ENCODE peak calls at places on chromosomes 12 and 14, in four cellular contexts. H is NCI-H460, J is RPMI7951, O is GM23338. L is an unnamed sample.

GRCh38 chr14:74238974-74239847 is at the start of gene VSX2:
- DNase-seq in O (peak; percentile 84), H (no peak), J (no peak), L (no peak)

GRCh38 chr12:54958048-54958658 is 26.4 kb downstream of the TESPA1 start:
- DNase-seq in O (peak; percentile 75), H (peak; percentile 69), J (peak; percentile 50), L (peak; percentile 51)

GRCh38 chr14:103551338-103551762 is 11.1 kb downstream of the BAG5 start:
- DNase-seq in J (no peak), O (no peak), H (no peak), L (no peak)

GRCh38 chr14:87397499-87397898 is 595.5 kb downstream of the GALC start:
- DNase-seq in H (no peak), O (no peak), J (no peak), L (no peak)

GRCh38 chr12:105538880-105539279 is 208.4 kb downstream of the C12orf75 start:
- DNase-seq in J (no peak), O (no peak), H (no peak), L (no peak)

GRCh38 chr14:92680781-92681650 is 67.4 kb downstream of the LGMN start:
- DNase-seq in J (peak; percentile 68), O (peak; percentile 84), H (peak; percentile 62), L (peak; percentile 66)

GRCh38 chr12:27277846-27278260 is 33.8 kb downstream of the STK38L start:
- DNase-seq in J (peak; percentile 90), O (peak; percentile 59), H (no peak), L (no peak)

GRCh38 chr14:68583527-68584275 is 209.2 kb downstream of the ZFP36L1 start:
- DNase-seq in H (no peak), O (no peak), J (no peak), L (no peak)

GRCh38 chr14:53473480-53473879 is 320.4 kb upstream of the DDHD1 start:
- DNase-seq in J (no peak), H (no peak), O (no peak), L (no peak)

GRCh38 chr12:6315184-6315583 is 4.7 kb downstream of the PLEKHG6 start:
- DNase-seq in H (no peak), J (no peak), O (no peak), L (no peak)

GRCh38 chr14:28057286-28058011 is 709.1 kb upstream of the FOXG1 start:
- DNase-seq in O (no peak), H (peak; percentile 12), J (peak; percentile 1), L (no peak)

GRCh38 chr12:120225200-120225558 is 24.3 kb upstream of the RPLP0 start:
- DNase-seq in O (no peak), H (no peak), J (no peak), L (no peak)

GRCh38 chr12:52539024-52539820 is 13.7 kb downstream of the KRT71 start:
- DNase-seq in J (peak; percentile 80), H (no peak), O (no peak), L (no peak)

GRCh38 chr14:94412671-94413638 is 24.6 kb upstream of the SERPINA1 start:
- DNase-seq in J (no peak), O (peak; percentile 52), H (no peak), L (no peak)

GRCh38 chr12:24617471-24617870 is 331.4 kb downstream of the BCAT1 start:
- DNase-seq in O (no peak), H (no peak), J (peak; percentile 59), L (no peak)

GRCh38 chr12:52629251-52630103 is 11.1 kb upstream of the KRT73 start:
- DNase-seq in J (no peak), O (no peak), H (no peak), L (no peak)

GRCh38 chr14:103858063-103858820 is 10.9 kb upstream of the PPP1R13B start:
- DNase-seq in O (peak; percentile 23), H (no peak), J (no peak), L (no peak)

GRCh38 chr12:112112423-112113132 is 4.0 kb upstream of the NAA25 start:
- DNase-seq in J (no peak), O (peak; percentile 77), H (no peak), L (no peak)

GRCh38 chr12:120939523-120939922 is 35.4 kb upstream of the SPPL3 start:
- DNase-seq in J (no peak), H (no peak), O (no peak), L (no peak)

GRCh38 chr12:54988402-54989054 is 4.0 kb upstream of the TESPA1 start:
- DNase-seq in O (no peak), J (peak; percentile 43), H (no peak), L (no peak)

GRCh38 chr12:111656016-111656415 is 29.7 kb downstream of the BRAP start:
- DNase-seq in O (no peak), J (no peak), H (no peak), L (no peak)

GRCh38 chr12:62802321-62802720 is 132.6 kb downstream of the PPM1H start:
- DNase-seq in J (no peak), H (no peak), O (no peak), L (no peak)

GRCh38 chr12:51056242-51056641 is 8.1 kb downstream of the LETMD1 start:
- DNase-seq in H (no peak), J (peak; percentile 44), O (no peak), L (no peak)

GRCh38 chr14:71751264-71751663 is 181.0 kb upstream of the RGS6 start:
- DNase-seq in H (no peak), J (peak; percentile 35), O (no peak), L (no peak)

GRCh38 chr14:37081220-37081619 is 91.2 kb downstream of the SLC25A21 start:
- DNase-seq in J (no peak), H (no peak), O (no peak), L (no peak)

GRCh38 chr12:34219046-34219770 is 196.9 kb downstream of the ALG10 start:
- DNase-seq in O (peak; percentile 4), J (no peak), H (no peak), L (no peak)

GRCh38 chr14:52596320-52596719 is 43.7 kb downstream of the GPR137C start:
- DNase-seq in H (no peak), J (no peak), O (peak; percentile 73), L (no peak)

GRCh38 chr14:71582705-71583104 is 349.5 kb upstream of the RGS6 start:
- DNase-seq in O (no peak), H (no peak), J (peak; percentile 47), L (no peak)

GRCh38 chr14:52313903-52314481 is at the start of gene PTGER2:
- DNase-seq in H (peak; percentile 63), J (peak; percentile 87), O (peak; percentile 70), L (peak; percentile 33)

GRCh38 chr12:130070017-130070653 is 92.1 kb upstream of the FZD10 start:
- DNase-seq in O (no peak), J (no peak), H (no peak), L (no peak)

GRCh38 chr14:24712374-24712773 is 78.4 kb upstream of the GZMB start:
- DNase-seq in J (no peak), O (no peak), H (no peak), L (no peak)

GRCh38 chr12:26125451-26126339 is 858 bp upstream of the BHLHE41 start:
- DNase-seq in H (peak; percentile 59), J (peak; percentile 83), O (peak; percentile 82), L (no peak)

GRCh38 chr12:4789776-4790175 is 69.6 kb downstream of the GALNT8 start:
- DNase-seq in H (no peak), J (peak; percentile 5), O (no peak), L (no peak)

GRCh38 chr12:68978678-68979077 is 45.7 kb upstream of the CPM start:
- DNase-seq in O (no peak), J (no peak), H (no peak), L (no peak)

GRCh38 chr12:19857197-19857596 is 417.9 kb downstream of the AEBP2 start:
- DNase-seq in J (no peak), H (no peak), O (no peak), L (no peak)

GRCh38 chr14:102442241-102443211 is 67.0 kb downstream of the ANKRD9 start:
- DNase-seq in J (no peak), O (no peak), H (no peak), L (no peak)

GRCh38 chr14:61042220-61042619 is 61.2 kb downstream of the SLC38A6 start:
- DNase-seq in J (no peak), H (no peak), O (no peak), L (no peak)

GRCh38 chr12:111991946-111992345 is 21.0 kb downstream of the TMEM116 start:
- DNase-seq in J (no peak), O (no peak), H (no peak), L (no peak)